ENCODE peak calls at places on chromosomes 13 and 19, in four cellular contexts. T is Peyer's patch; J is Kasumi-1; H is CD8-positive, alpha-beta T cell. U is an unnamed sample.

GRCh38 chr19:1923319-1923718 is 17.7 kb upstream of the CSNK1G2 start:
- DNase-seq in T (peak; percentile 68), J (peak; percentile 38), H (no peak), U (no peak)

GRCh38 chr19:17441241-17442135 is 7.0 kb downstream of the TMEM221 start:
- DNase-seq in T (no peak), J (peak; percentile 73), H (no peak), U (peak; percentile 76)

GRCh38 chr19:16168465-16169081 is 4.8 kb downstream of the CIB3 start:
- DNase-seq in T (no peak), J (peak; percentile 94), H (no peak), U (peak; percentile 90)

GRCh38 chr13:103859952-103860351 is 793.7 kb upstream of the SLC10A2 start:
- DNase-seq in T (no peak), J (peak; percentile 33), H (no peak), U (peak; percentile 53)

GRCh38 chr19:3479819-3480215 is 508 bp downstream of the SMIM24 start:
- DNase-seq in T (no peak), J (no peak), H (no peak), U (no peak)

GRCh38 chr13:25733061-25733491 is 318.7 kb downstream of the SHISA2 start:
- DNase-seq in T (no peak), J (no peak), H (no peak), U (no peak)

GRCh38 chr13:50126378-50127016 is 111.3 kb downstream of the KCNRG start:
- DNase-seq in T (peak; percentile 39), J (peak; percentile 50), H (no peak), U (no peak)

GRCh38 chr19:48629599-48630288 is 7.4 kb downstream of the DBP start:
- DNase-seq in T (no peak), J (no peak), H (no peak), U (no peak)

GRCh38 chr13:93169980-93170379 is 56.6 kb upstream of the GPC6 start:
- DNase-seq in T (no peak), J (no peak), H (no peak), U (no peak)

GRCh38 chr13:19967619-19968018 is 9.1 kb downstream of the ZMYM2 start:
- DNase-seq in T (no peak), J (no peak), H (no peak), U (peak; percentile 27)

GRCh38 chr19:29622191-29623070 is 16.3 kb downstream of the POP4 start:
- DNase-seq in T (no peak), J (peak; percentile 20), H (no peak), U (peak; percentile 58)

GRCh38 chr19:1256646-1257474 is 8.5 kb downstream of the MIDN start:
- DNase-seq in T (no peak), J (no peak), H (no peak), U (no peak)

GRCh38 chr13:64074989-64075474 is 2659.4 kb upstream of the PCDH20 start:
- DNase-seq in T (no peak), J (no peak), H (no peak), U (peak; percentile 62)

GRCh38 chr13:95714142-95714832 is 37.3 kb downstream of the DNAJC3 start:
- DNase-seq in T (no peak), J (no peak), H (no peak), U (no peak)

GRCh38 chr13:48497669-48498068 is 35.2 kb downstream of the RCBTB2 start:
- DNase-seq in T (no peak), J (no peak), H (no peak), U (no peak)

GRCh38 chr19:14114854-14115253 is 2.7 kb downstream of the PRKACA start:
- DNase-seq in T (peak; percentile 46), J (peak; percentile 62), H (no peak), U (peak; percentile 71)